ENCODE peak calls at places on chromosomes 13 and 19, in eight cellular contexts. W, O, Q, L, J, V, P and Y are unnamed samples.

GRCh38 chr13:56189978-56190377 is 950.7 kb upstream of the PRR20A start:
- DNase-seq in O (no peak), P (no peak), V (no peak), Q (no peak), W (no peak), L (no peak), J (no peak), Y (no peak)

GRCh38 chr19:44960906-44961734 is 5.9 kb downstream of the CLPTM1 start:
- DNase-seq in V (no peak), P (no peak), L (no peak), Q (no peak), J (no peak), W (no peak), O (no peak), Y (no peak)

GRCh38 chr13:22883262-22883840 is 297.4 kb upstream of the SGCG start:
- DNase-seq in O (no peak), J (no peak), P (no peak), Q (no peak), V (peak), L (no peak), W (no peak), Y (no peak)

GRCh38 chr19:18865973-18866799 is 29.8 kb downstream of the CERS1 start:
- DNase-seq in W (peak), O (no peak), L (no peak), Q (peak), P (no peak), V (peak), J (peak), Y (peak)

GRCh38 chr13:76225815-76226489 is 589.8 kb downstream of the LMO7 start:
- DNase-seq in O (no peak), J (no peak), V (no peak), W (no peak), Q (no peak), L (no peak), P (no peak), Y (no peak)

GRCh38 chr19:4916292-4917082 is 7.2 kb downstream of the UHRF1 start:
- DNase-seq in Q (no peak), V (no peak), P (no peak), L (no peak), O (no peak), J (peak), W (no peak), Y (no peak)

GRCh38 chr19:342801-343421 is 1.7 kb downstream of the MIER2 start:
- DNase-seq in O (no peak), J (no peak), P (peak), L (peak), Q (peak), W (no peak), V (no peak), Y (peak)

GRCh38 chr13:94886191-94886590 is 173.8 kb upstream of the SOX21 start:
- DNase-seq in J (no peak), V (peak), L (no peak), O (no peak), W (no peak), P (peak), Q (peak), Y (no peak)

GRCh38 chr13:79659161-79659560 is 178.2 kb downstream of the NDFIP2 start:
- DNase-seq in L (no peak), Q (no peak), P (no peak), V (no peak), W (no peak), O (no peak), J (no peak), Y (no peak)

GRCh38 chr19:10580979-10581631 is 6.0 kb downstream of the AP1M2 start:
- DNase-seq in O (no peak), V (peak), P (peak), L (peak), Q (peak), J (peak), W (peak), Y (no peak)

GRCh38 chr19:54158812-54159351 is 639 bp downstream of the LENG1 start:
- DNase-seq in W (no peak), P (no peak), Q (peak), O (no peak), J (no peak), L (no peak), V (no peak), Y (no peak)

GRCh38 chr13:41231786-41232185 is 31.6 kb downstream of the MTRF1 start:
- DNase-seq in L (peak), Q (no peak), V (peak), J (no peak), O (no peak), P (no peak), W (no peak), Y (no peak)

GRCh38 chr13:60080871-60081270 is 82.9 kb downstream of the DIAPH3 start:
- DNase-seq in W (no peak), V (no peak), O (no peak), J (no peak), Q (peak), L (no peak), P (peak), Y (no peak)

GRCh38 chr19:11227201-11227886 is 12.1 kb upstream of the ANGPTL8 start:
- DNase-seq in O (no peak), P (no peak), Q (no peak), L (no peak), W (peak), V (peak), J (no peak), Y (no peak)

GRCh38 chr13:95650691-95651090 is 6.2 kb upstream of the DZIP1 start:
- DNase-seq in Q (no peak), W (no peak), V (no peak), J (no peak), P (no peak), L (no peak), O (no peak), Y (no peak)

GRCh38 chr13:38415233-38415632 is 65.6 kb downstream of the UFM1 start:
- DNase-seq in V (no peak), Q (no peak), J (no peak), O (no peak), W (peak), L (no peak), P (no peak), Y (no peak)

GRCh38 chr19:52946322-52947310 is 16.1 kb downstream of the ZNF816 start:
- DNase-seq in O (no peak), W (no peak), V (no peak), L (no peak), J (no peak), P (no peak), Q (peak), Y (no peak)

GRCh38 chr13:90564096-90564495 is 783.4 kb upstream of the MIR17HG start:
- DNase-seq in W (no peak), V (no peak), O (no peak), P (no peak), L (no peak), J (no peak), Q (no peak), Y (no peak)

GRCh38 chr19:10316229-10317044 is 622 bp upstream of the FDX2 start:
- DNase-seq in V (no peak), P (no peak), O (no peak), Q (no peak), W (peak), J (no peak), L (no peak), Y (peak)

GRCh38 chr13:94682229-94682628 is 30.1 kb downstream of the SOX21 start:
- DNase-seq in L (no peak), P (no peak), V (no peak), O (no peak), J (no peak), Q (no peak), W (no peak), Y (no peak)

GRCh38 chr13:113982296-113982661 is 8.4 kb upstream of the C13orf46 start:
- DNase-seq in P (no peak), J (no peak), W (no peak), V (no peak), L (no peak), O (no peak), Q (no peak), Y (no peak)

GRCh38 chr13:20843177-20843576 is 59.4 kb downstream of the XPO4 start:
- DNase-seq in P (no peak), V (no peak), L (no peak), W (no peak), J (no peak), Q (no peak), O (no peak), Y (no peak)

GRCh38 chr19:16470911-16471811 is 609 bp downstream of the EPS15L1 start:
- DNase-seq in J (peak), P (no peak), O (peak), L (no peak), W (no peak), Q (peak), V (peak), Y (peak)

GRCh38 chr13:32010137-32010536 is 21.4 kb upstream of the FRY start:
- DNase-seq in J (no peak), L (no peak), P (peak), V (no peak), W (no peak), Q (no peak), O (no peak), Y (no peak)

GRCh38 chr13:36673838-36674326 is at the start of gene SERTM1:
- DNase-seq in L (no peak), V (peak), W (peak), O (no peak), P (no peak), J (no peak), Q (peak), Y (no peak)

GRCh38 chr13:98484289-98485219 is 92.4 kb downstream of the STK24 start:
- DNase-seq in P (peak), L (peak), Q (peak), J (peak), V (peak), O (peak), W (peak), Y (peak)

GRCh38 chr13:92804926-92805325 is 421.7 kb upstream of the GPC6 start:
- DNase-seq in V (no peak), W (no peak), L (no peak), O (no peak), P (no peak), Q (peak), J (no peak), Y (no peak)

GRCh38 chr19:11261431-11261901 is 858 bp downstream of the DOCK6 start:
- DNase-seq in Q (no peak), V (no peak), O (no peak), P (no peak), L (no peak), J (no peak), W (no peak), Y (no peak)

GRCh38 chr19:29484876-29485275 is 40.9 kb upstream of the VSTM2B start:
- DNase-seq in W (no peak), Q (no peak), L (no peak), V (no peak), O (no peak), P (no peak), J (no peak), Y (no peak)

GRCh38 chr19:5036733-5037681 is 68.1 kb downstream of the KDM4B start:
- DNase-seq in P (no peak), J (no peak), Q (peak), O (no peak), W (no peak), V (no peak), L (no peak), Y (no peak)

GRCh38 chr19:49492573-49493411 is 3.4 kb upstream of the RPS11 start:
- DNase-seq in P (no peak), J (no peak), Q (peak), V (peak), W (no peak), L (no peak), O (no peak), Y (no peak)

GRCh38 chr19:2287585-2287984 is 5.6 kb upstream of the PEAK3 start:
- DNase-seq in J (no peak), P (no peak), O (no peak), V (no peak), L (no peak), W (no peak), Q (no peak), Y (no peak)

GRCh38 chr19:17680235-17680722 is 7.9 kb downstream of the UNC13A start:
- DNase-seq in L (peak), V (peak), Q (peak), O (peak), J (peak), P (peak), W (peak), Y (peak)

GRCh38 chr19:32599736-32600157 is 18.8 kb downstream of the PDCD5 start:
- DNase-seq in Q (peak), O (no peak), L (no peak), J (peak), W (peak), V (peak), P (no peak), Y (peak)

GRCh38 chr19:2793577-2793976 is 8.3 kb downstream of the THOP1 start:
- DNase-seq in P (no peak), V (no peak), O (no peak), W (no peak), Q (no peak), L (no peak), J (no peak), Y (no peak)

GRCh38 chr13:99828114-99828513 is 143.5 kb downstream of the ZIC5 start:
- DNase-seq in P (no peak), Q (no peak), W (no peak), L (no peak), V (no peak), J (no peak), O (no peak), Y (no peak)

GRCh38 chr19:54481326-54481930 is 8.3 kb upstream of the CDC42EP5 start:
- DNase-seq in Q (peak), P (no peak), V (peak), O (no peak), L (no peak), W (peak), J (peak), Y (no peak)

GRCh38 chr13:24709186-24709913 is 29.1 kb downstream of the ATP12A start:
- DNase-seq in W (no peak), P (no peak), J (peak), V (no peak), L (no peak), Q (no peak), O (no peak), Y (no peak)

GRCh38 chr13:48750588-48751383 is 97.1 kb downstream of the CYSLTR2 start:
- DNase-seq in O (no peak), L (no peak), W (no peak), J (no peak), V (no peak), P (no peak), Q (no peak), Y (no peak)